ENCODE peak calls at places on chromosomes 7 and 10, in seven cellular contexts. One of them, this sample, is unnamed.

GRCh38 chr7:2645274-2645868 is 13.6 kb downstream of the TTYH3 start:
- DNase-seq in GM23338: peak
- DNase-seq in choroid plexus epithelial cell: peak
- DNase-seq in left colon: no peak
- DNase-seq in T-cell: peak
- DNase-seq in T-helper 1 cell: no peak
- DNase-seq in myocyte: no peak
- DNase-seq in this sample: no peak

GRCh38 chr10:62582804-62583208 is 208.6 kb downstream of the ZNF365 start:
- DNase-seq in GM23338: no peak
- DNase-seq in choroid plexus epithelial cell: peak
- DNase-seq in left colon: peak
- DNase-seq in T-cell: no peak
- DNase-seq in T-helper 1 cell: no peak
- DNase-seq in myocyte: peak
- DNase-seq in this sample: peak

GRCh38 chr10:2979267-2979660 is 88.1 kb upstream of the PFKP start:
- DNase-seq in GM23338: no peak
- DNase-seq in choroid plexus epithelial cell: peak
- DNase-seq in left colon: no peak
- DNase-seq in T-cell: no peak
- DNase-seq in T-helper 1 cell: no peak
- DNase-seq in myocyte: no peak
- DNase-seq in this sample: no peak

GRCh38 chr10:72783290-72783689 is 91.3 kb downstream of the MCU start:
- DNase-seq in GM23338: no peak
- DNase-seq in choroid plexus epithelial cell: no peak
- DNase-seq in left colon: no peak
- DNase-seq in T-cell: no peak
- DNase-seq in T-helper 1 cell: no peak
- DNase-seq in myocyte: no peak
- DNase-seq in this sample: no peak

GRCh38 chr7:2864999-2865670 is 21.0 kb upstream of the GNA12 start:
- DNase-seq in GM23338: peak
- DNase-seq in choroid plexus epithelial cell: peak
- DNase-seq in left colon: peak
- DNase-seq in T-cell: peak
- DNase-seq in T-helper 1 cell: peak
- DNase-seq in myocyte: peak
- DNase-seq in this sample: peak

GRCh38 chr7:27242580-27243339 is at the start of gene EVX1:
- DNase-seq in GM23338: peak
- DNase-seq in choroid plexus epithelial cell: no peak
- DNase-seq in left colon: no peak
- DNase-seq in T-cell: peak
- DNase-seq in T-helper 1 cell: peak
- DNase-seq in myocyte: peak
- DNase-seq in this sample: no peak

GRCh38 chr10:16832351-16833080 is 15.3 kb upstream of the RSU1 start:
- DNase-seq in GM23338: no peak
- DNase-seq in choroid plexus epithelial cell: peak
- DNase-seq in left colon: peak
- DNase-seq in T-cell: no peak
- DNase-seq in T-helper 1 cell: no peak
- DNase-seq in myocyte: peak
- DNase-seq in this sample: no peak

GRCh38 chr7:2159176-2159520 is 73.6 kb downstream of the MAD1L1 start:
- DNase-seq in GM23338: peak
- DNase-seq in choroid plexus epithelial cell: no peak
- DNase-seq in left colon: no peak
- DNase-seq in T-cell: no peak
- DNase-seq in T-helper 1 cell: no peak
- DNase-seq in myocyte: no peak
- DNase-seq in this sample: no peak

GRCh38 chr7:111958889-111959288 is 247.3 kb downstream of the DOCK4 start:
- DNase-seq in GM23338: no peak
- DNase-seq in choroid plexus epithelial cell: no peak
- DNase-seq in left colon: no peak
- DNase-seq in T-cell: no peak
- DNase-seq in T-helper 1 cell: no peak
- DNase-seq in myocyte: peak
- DNase-seq in this sample: no peak

GRCh38 chr7:107742678-107743566 is 1.0 kb upstream of the CBLL1 start:
- DNase-seq in GM23338: peak
- DNase-seq in choroid plexus epithelial cell: no peak
- DNase-seq in left colon: peak
- DNase-seq in T-cell: peak
- DNase-seq in T-helper 1 cell: no peak
- DNase-seq in myocyte: no peak
- DNase-seq in this sample: no peak

GRCh38 chr7:99420213-99420612 is 11.4 kb downstream of the BUD31 start:
- DNase-seq in GM23338: no peak
- DNase-seq in choroid plexus epithelial cell: no peak
- DNase-seq in left colon: no peak
- DNase-seq in T-cell: no peak
- DNase-seq in T-helper 1 cell: no peak
- DNase-seq in myocyte: no peak
- DNase-seq in this sample: no peak

GRCh38 chr10:95260397-95260881 is 30.4 kb downstream of the PDLIM1 start:
- DNase-seq in GM23338: no peak
- DNase-seq in choroid plexus epithelial cell: peak
- DNase-seq in left colon: no peak
- DNase-seq in T-cell: no peak
- DNase-seq in T-helper 1 cell: no peak
- DNase-seq in myocyte: peak
- DNase-seq in this sample: no peak

GRCh38 chr7:1293950-1294728 is 61.5 kb downstream of the UNCX start:
- DNase-seq in GM23338: no peak
- DNase-seq in choroid plexus epithelial cell: no peak
- DNase-seq in left colon: no peak
- DNase-seq in T-cell: no peak
- DNase-seq in T-helper 1 cell: no peak
- DNase-seq in myocyte: no peak
- DNase-seq in this sample: no peak

GRCh38 chr10:48377751-48378585 is 71.5 kb downstream of the MAPK8 start:
- DNase-seq in GM23338: no peak
- DNase-seq in choroid plexus epithelial cell: no peak
- DNase-seq in left colon: no peak
- DNase-seq in T-cell: no peak
- DNase-seq in T-helper 1 cell: no peak
- DNase-seq in myocyte: no peak
- DNase-seq in this sample: no peak

GRCh38 chr10:96588601-96589419 is 2.0 kb upstream of the TM9SF3 start:
- DNase-seq in GM23338: no peak
- DNase-seq in choroid plexus epithelial cell: no peak
- DNase-seq in left colon: no peak
- DNase-seq in T-cell: no peak
- DNase-seq in T-helper 1 cell: no peak
- DNase-seq in myocyte: no peak
- DNase-seq in this sample: no peak

GRCh38 chr10:97321032-97321806 is 2.1 kb downstream of the FRAT1 start:
- DNase-seq in GM23338: peak
- DNase-seq in choroid plexus epithelial cell: no peak
- DNase-seq in left colon: peak
- DNase-seq in T-cell: no peak
- DNase-seq in T-helper 1 cell: no peak
- DNase-seq in myocyte: peak
- DNase-seq in this sample: peak

GRCh38 chr7:69465262-69465661 is 133.0 kb upstream of the AUTS2 start:
- DNase-seq in GM23338: no peak
- DNase-seq in choroid plexus epithelial cell: no peak
- DNase-seq in left colon: no peak
- DNase-seq in T-cell: no peak
- DNase-seq in T-helper 1 cell: no peak
- DNase-seq in myocyte: no peak
- DNase-seq in this sample: no peak

GRCh38 chr10:7206407-7207127 is 204.3 kb downstream of the SFMBT2 start:
- DNase-seq in GM23338: no peak
- DNase-seq in choroid plexus epithelial cell: no peak
- DNase-seq in left colon: no peak
- DNase-seq in T-cell: no peak
- DNase-seq in T-helper 1 cell: no peak
- DNase-seq in myocyte: no peak
- DNase-seq in this sample: no peak

GRCh38 chr10:78196964-78197363 is 163.3 kb downstream of the RPS24 start:
- DNase-seq in GM23338: no peak
- DNase-seq in choroid plexus epithelial cell: peak
- DNase-seq in left colon: no peak
- DNase-seq in T-cell: no peak
- DNase-seq in T-helper 1 cell: no peak
- DNase-seq in myocyte: no peak
- DNase-seq in this sample: no peak

GRCh38 chr10:5604946-5605345 is 61.4 kb downstream of the ASB13 start:
- DNase-seq in GM23338: no peak
- DNase-seq in choroid plexus epithelial cell: no peak
- DNase-seq in left colon: no peak
- DNase-seq in T-cell: no peak
- DNase-seq in T-helper 1 cell: no peak
- DNase-seq in myocyte: no peak
- DNase-seq in this sample: no peak

GRCh38 chr7:157271991-157272324 is 64.8 kb upstream of the DNAJB6 start:
- DNase-seq in GM23338: no peak
- DNase-seq in choroid plexus epithelial cell: peak
- DNase-seq in left colon: no peak
- DNase-seq in T-cell: no peak
- DNase-seq in T-helper 1 cell: no peak
- DNase-seq in myocyte: peak
- DNase-seq in this sample: peak

GRCh38 chr7:18530224-18531179 is 35.0 kb downstream of the HDAC9 start:
- DNase-seq in GM23338: no peak
- DNase-seq in choroid plexus epithelial cell: no peak
- DNase-seq in left colon: no peak
- DNase-seq in T-cell: no peak
- DNase-seq in T-helper 1 cell: no peak
- DNase-seq in myocyte: peak
- DNase-seq in this sample: no peak

GRCh38 chr10:122279725-122280141 is 8.6 kb downstream of the BTBD16 start:
- DNase-seq in GM23338: peak
- DNase-seq in choroid plexus epithelial cell: peak
- DNase-seq in left colon: peak
- DNase-seq in T-cell: no peak
- DNase-seq in T-helper 1 cell: no peak
- DNase-seq in myocyte: peak
- DNase-seq in this sample: peak

GRCh38 chr7:101410743-101411476 is 48.2 kb downstream of the COL26A1 start:
- DNase-seq in GM23338: no peak
- DNase-seq in choroid plexus epithelial cell: peak
- DNase-seq in left colon: no peak
- DNase-seq in T-cell: peak
- DNase-seq in T-helper 1 cell: peak
- DNase-seq in myocyte: peak
- DNase-seq in this sample: peak

GRCh38 chr7:130207642-130208041 is at the start of gene SSMEM1:
- DNase-seq in GM23338: no peak
- DNase-seq in choroid plexus epithelial cell: peak
- DNase-seq in left colon: no peak
- DNase-seq in T-cell: no peak
- DNase-seq in T-helper 1 cell: no peak
- DNase-seq in myocyte: peak
- DNase-seq in this sample: no peak

GRCh38 chr7:130419652-130420051 is 21.2 kb downstream of the CEP41 start:
- DNase-seq in GM23338: peak
- DNase-seq in choroid plexus epithelial cell: peak
- DNase-seq in left colon: no peak
- DNase-seq in T-cell: no peak
- DNase-seq in T-helper 1 cell: no peak
- DNase-seq in myocyte: no peak
- DNase-seq in this sample: no peak

GRCh38 chr7:131194070-131194865 is 133.4 kb upstream of the MKLN1 start:
- DNase-seq in GM23338: no peak
- DNase-seq in choroid plexus epithelial cell: peak
- DNase-seq in left colon: no peak
- DNase-seq in T-cell: no peak
- DNase-seq in T-helper 1 cell: no peak
- DNase-seq in myocyte: no peak
- DNase-seq in this sample: no peak

This sample was measured in testis.